ENCODE peak calls at places on chromosomes 6 and 20, in ten cellular contexts. S, B, D, M, O, N, T, I, L and Z are unnamed samples.

GRCh38 chr6:44049989-44050871 is 77.0 kb downstream of the MRPL14 start:
- DNase-seq in S (no peak), B (no peak), D (no peak), M (no peak), O (peak), N (no peak), T (no peak), I (no peak), L (no peak), Z (no peak)

GRCh38 chr6:56933650-56934049 is 21.3 kb upstream of the BEND6 start:
- DNase-seq in S (no peak), B (no peak), D (no peak), M (no peak), O (no peak), N (no peak), T (no peak), I (peak), L (no peak), Z (no peak)

GRCh38 chr20:63215101-63216040 is 560 bp downstream of the YTHDF1 start:
- DNase-seq in S (no peak), B (peak), D (peak), M (peak), O (no peak), N (no peak), T (peak), I (peak), L (no peak), Z (no peak)

GRCh38 chr6:18506387-18507017 is 119.4 kb downstream of the RNF144B start:
- DNase-seq in S (no peak), B (no peak), D (no peak), M (no peak), O (no peak), N (no peak), T (no peak), I (peak), L (no peak), Z (no peak)

GRCh38 chr6:164791498-164791897 is 517.9 kb downstream of the C6orf118 start:
- DNase-seq in S (no peak), B (no peak), D (no peak), M (no peak), O (no peak), N (no peak), T (no peak), I (no peak), L (no peak), Z (no peak)

GRCh38 chr6:29845405-29846006 is 17.9 kb downstream of the HLA-G start:
- DNase-seq in S (no peak), B (no peak), D (peak), M (no peak), O (no peak), N (no peak), T (no peak), I (no peak), L (no peak), Z (no peak)

GRCh38 chr20:2303693-2304092 is 7.9 kb downstream of the TGM3 start:
- DNase-seq in S (no peak), B (no peak), D (no peak), M (no peak), O (no peak), N (no peak), T (no peak), I (no peak), L (no peak), Z (no peak)

GRCh38 chr6:45000833-45001232 is 327.3 kb upstream of the RUNX2 start:
- DNase-seq in S (no peak), B (no peak), D (no peak), M (no peak), O (no peak), N (no peak), T (no peak), I (no peak), L (no peak), Z (no peak)

GRCh38 chr6:116282698-116283097 is 3.0 kb upstream of the TSPYL1 start:
- DNase-seq in S (no peak), B (no peak), D (no peak), M (no peak), O (no peak), N (no peak), T (no peak), I (no peak), L (no peak), Z (no peak)

GRCh38 chr6:42140756-42141602 is 1.4 kb downstream of the C6orf132 start:
- DNase-seq in S (no peak), B (no peak), D (peak), M (no peak), O (no peak), N (no peak), T (no peak), I (peak), L (no peak), Z (no peak)